ENCODE peak calls at places on chromosomes 1 and 21, in eight cellular contexts. Z is left lung; B is neural progenitor cell; P is CD8-positive, alpha-beta memory T cell; D is heart right ventricle; L is colonic mucosa; F is body of pancreas; S is left ventricle myocardium inferior. I is an unnamed sample.

GRCh38 chr1:107950434-107950833 is 14.5 kb downstream of the VAV3 start:
- DNase-seq in Z (no peak), B (no peak), P (no peak), D (no peak), L (no peak), F (no peak), S (no peak), I (no peak)

GRCh38 chr1:17016317-17016661 is 4.6 kb upstream of the ATP13A2 start:
- DNase-seq in Z (no peak), B (no peak), P (no peak), D (no peak), L (no peak), F (no peak), S (no peak), I (no peak)

GRCh38 chr1:183267646-183268431 is 81.8 kb downstream of the LAMC2 start:
- DNase-seq in Z (no peak), B (no peak), P (no peak), D (no peak), L (no peak), F (no peak), S (no peak), I (no peak)

GRCh38 chr1:42736152-42736551 is 3.9 kb downstream of the CLDN19 start:
- DNase-seq in Z (no peak), B (peak; percentile 32), P (no peak), D (no peak), L (peak; percentile 73), F (no peak), S (no peak), I (peak; percentile 57)

GRCh38 chr1:110455151-110455550 is 4.2 kb downstream of the PROK1 start:
- DNase-seq in Z (no peak), B (peak; percentile 64), P (no peak), D (no peak), L (no peak), F (no peak), S (no peak), I (no peak)

GRCh38 chr1:17419626-17420328 is 19.7 kb downstream of the RCC2 start:
- DNase-seq in Z (peak; percentile 94), B (peak; percentile 82), P (peak; percentile 59), D (peak; percentile 71), L (peak; percentile 72), F (peak; percentile 56), S (peak; percentile 74), I (peak; percentile 59)

GRCh38 chr1:54008876-54009275 is 9.1 kb downstream of the LDLRAD1 start:
- DNase-seq in Z (no peak), B (no peak), P (no peak), D (no peak), L (no peak), F (no peak), S (no peak), I (no peak)

GRCh38 chr21:43611598-43612369 is 47.5 kb downstream of the HSF2BP start:
- DNase-seq in Z (peak; percentile 81), B (peak; percentile 78), P (no peak), D (peak; percentile 67), L (peak; percentile 83), F (peak; percentile 75), S (peak; percentile 70), I (peak; percentile 82)

GRCh38 chr1:19661721-19662228 is 2.9 kb upstream of the HTR6 start:
- DNase-seq in Z (no peak), B (no peak), P (peak; percentile 30), D (no peak), L (no peak), F (no peak), S (no peak), I (no peak)

GRCh38 chr1:205236526-205236925 is 8.8 kb downstream of the TMCC2 start:
- DNase-seq in Z (no peak), B (no peak), P (no peak), D (no peak), L (no peak), F (no peak), S (no peak), I (no peak)

GRCh38 chr1:32186077-32186476 is 6.6 kb downstream of the TXLNA start:
- DNase-seq in Z (no peak), B (no peak), P (no peak), D (no peak), L (no peak), F (no peak), S (no peak), I (no peak)

GRCh38 chr1:18440385-18441226 is 40.1 kb upstream of the KLHDC7A start:
- DNase-seq in Z (no peak), B (no peak), P (no peak), D (no peak), L (peak; percentile 19), F (no peak), S (no peak), I (no peak)

GRCh38 chr1:204885288-204885711 is 14.6 kb downstream of the NFASC start:
- DNase-seq in Z (no peak), B (no peak), P (no peak), D (peak; percentile 25), L (peak; percentile 62), F (peak; percentile 45), S (peak; percentile 53), I (no peak)

GRCh38 chr1:99657213-99658030 is 11.5 kb downstream of the PALMD start:
- DNase-seq in Z (no peak), B (no peak), P (no peak), D (no peak), L (no peak), F (no peak), S (no peak), I (peak; percentile 5)

GRCh38 chr1:99661780-99662179 is 15.9 kb downstream of the PALMD start:
- DNase-seq in Z (no peak), B (no peak), P (no peak), D (no peak), L (no peak), F (no peak), S (no peak), I (no peak)

GRCh38 chr1:99660496-99660895 is 14.6 kb downstream of the PALMD start:
- DNase-seq in Z (no peak), B (no peak), P (no peak), D (no peak), L (no peak), F (no peak), S (no peak), I (no peak)

GRCh38 chr1:99658031-99658290 is 12.0 kb downstream of the PALMD start:
- DNase-seq in Z (no peak), B (no peak), P (no peak), D (no peak), L (no peak), F (no peak), S (no peak), I (no peak)

DNA sequence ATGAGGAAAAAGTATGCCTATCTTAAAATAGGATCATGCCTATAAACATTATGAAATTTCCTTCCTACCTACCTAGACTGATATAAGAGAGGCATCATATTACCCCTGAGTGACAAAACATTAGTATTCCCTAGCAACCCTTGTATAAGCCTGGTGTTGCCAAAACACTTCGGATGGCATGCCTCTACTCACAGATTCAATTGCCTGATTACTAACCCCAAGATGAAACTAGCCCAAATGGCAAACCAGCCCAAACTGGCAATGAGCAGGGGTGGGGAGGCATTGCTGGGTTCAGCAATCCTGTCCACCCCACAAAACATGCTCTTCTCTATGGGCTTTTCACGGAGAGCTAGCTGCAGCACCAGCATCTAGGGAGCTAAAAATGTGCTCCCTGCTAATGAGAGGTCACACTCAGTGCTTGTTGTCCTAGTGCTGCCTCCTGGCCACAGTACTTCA is 13.9 kb downstream of the PALMD start:
- DNase-seq in Z (no peak), B (no peak), P (no peak), D (no peak), L (no peak), F (no peak), S (no peak), I (no peak)
- H3K4me1 ChIP-seq in Z (peaks cover 2% of the 10 kb centered on the region), B (peaks cover 14% of the 10 kb centered on the region), P (no peaks in the 10 kb centered on the region), D (peaks cover 15% of the 10 kb centered on the region), L (no peaks in the 10 kb centered on the region), F (no peaks in the 10 kb centered on the region), S (peaks cover 100% of the 10 kb centered on the region), I (peaks cover 12% of the 10 kb centered on the region)

GRCh38 chr1:236862231-236862591 is 67.1 kb downstream of the MTR start:
- DNase-seq in Z (no peak), B (no peak), P (no peak), D (no peak), L (no peak), F (no peak), S (no peak), I (no peak)

GRCh38 chr1:236864211-236864610 is 69.1 kb downstream of the MTR start:
- DNase-seq in Z (no peak), B (no peak), P (no peak), D (no peak), L (no peak), F (no peak), S (no peak), I (no peak)

GRCh38 chr1:236862615-236863211 is 67.6 kb downstream of the MTR start:
- DNase-seq in Z (no peak), B (no peak), P (no peak), D (peak; percentile 45), L (no peak), F (peak; percentile 84), S (no peak), I (no peak)

GRCh38 chr1:236861560-236862230 is 66.6 kb downstream of the MTR start:
- DNase-seq in Z (no peak), B (peak; percentile 36), P (no peak), D (no peak), L (no peak), F (no peak), S (no peak), I (no peak)

DNA sequence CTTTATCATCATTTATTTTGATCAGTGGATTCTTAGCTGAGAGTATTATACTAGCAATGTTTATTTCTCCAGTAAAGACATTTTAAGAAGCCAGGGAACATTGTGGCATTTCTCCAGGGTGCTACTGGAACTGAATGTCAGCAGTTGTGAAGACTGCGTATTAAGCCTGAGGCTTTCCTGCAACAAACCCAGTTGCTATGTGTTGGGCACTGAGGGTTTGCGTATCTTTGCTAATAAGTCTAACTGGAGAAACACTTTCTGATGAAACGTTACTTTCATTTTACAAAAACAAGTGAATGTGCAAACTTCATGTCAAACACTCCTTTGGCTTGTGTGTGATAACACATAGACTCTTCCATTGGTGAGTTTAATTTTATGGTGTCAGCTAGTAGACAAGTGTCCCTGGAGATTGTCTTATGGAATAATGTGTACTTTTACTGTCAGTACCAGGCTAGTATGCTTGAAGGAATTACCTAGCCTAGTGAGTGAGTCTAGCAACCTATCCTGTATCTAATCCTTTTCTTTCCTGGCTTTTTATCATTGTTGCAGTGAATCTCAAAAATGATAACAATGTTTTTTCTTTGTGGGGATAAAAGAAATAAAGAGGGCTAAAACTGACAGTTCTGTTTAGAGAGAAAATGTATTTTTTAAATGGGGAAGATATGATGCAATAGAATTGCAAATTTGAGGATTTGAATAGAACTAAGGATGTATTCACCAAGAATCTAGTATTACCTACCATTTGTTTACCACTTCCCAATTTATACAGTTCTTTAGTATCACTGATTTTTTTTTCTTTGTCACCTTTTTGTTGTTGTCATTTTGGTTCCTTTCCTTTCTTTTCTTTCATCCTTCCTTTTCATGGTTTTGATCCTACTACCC is 70.1 kb downstream of the MTR start:
- DNase-seq in Z (no peak), B (no peak), P (no peak), D (no peak), L (no peak), F (peak; percentile 35), S (no peak), I (no peak)
- H3K36me3 ChIP-seq in Z (no peaks in the 10 kb centered on the region), B (no peaks in the 10 kb centered on the region), P (peaks cover 60% of the 10 kb centered on the region), D (no peaks in the 10 kb centered on the region), L (no peaks in the 10 kb centered on the region), F (no peaks in the 10 kb centered on the region), S (peaks cover 58% of the 10 kb centered on the region), I (no peaks in the 10 kb centered on the region)

GRCh38 chr1:159917533-159917932 is 7.8 kb downstream of the TAGLN2 start:
- DNase-seq in Z (no peak), B (peak; percentile 39), P (no peak), D (no peak), L (no peak), F (peak; percentile 66), S (no peak), I (no peak)
- H3K4me1 ChIP-seq in Z (peaks cover 29% of the 10 kb centered on the region), B (peaks cover 28% of the 10 kb centered on the region), P (peaks cover 40% of the 10 kb centered on the region), D (peaks cover 21% of the 10 kb centered on the region), L (no peaks in the 10 kb centered on the region), F (peaks cover 72% of the 10 kb centered on the region), S (peaks cover 77% of the 10 kb centered on the region), I (peaks cover 84% of the 10 kb centered on the region)

GRCh38 chr1:150444232-150444631 is 43.0 kb upstream of the TARS2 start:
- DNase-seq in Z (no peak), B (no peak), P (no peak), D (no peak), L (no peak), F (no peak), S (no peak), I (no peak)
- H3K36me3 ChIP-seq in Z (no peaks in the 10 kb centered on the region), B (peaks cover 32% of the 10 kb centered on the region), P (peaks cover 31% of the 10 kb centered on the region), D (no peaks in the 10 kb centered on the region), L (no peaks in the 10 kb centered on the region), F (no peaks in the 10 kb centered on the region), S (peaks cover 74% of the 10 kb centered on the region), I (peaks cover 2% of the 10 kb centered on the region)

I was measured in Caco-2.